ENCODE peak calls at places on chromosomes 12 and 14, in four cellular contexts. O is posterior vena cava, B is ELR, J is BE2C. W is an unnamed sample.

GRCh38 chr14:64387232-64387737 is 868 bp upstream of the MTHFD1 start:
- DNase-seq in O (no peak), J (no peak), B (peak), W (peak)

GRCh38 chr12:50234347-50234746 is 49.0 kb downstream of the LIMA1 start:
- DNase-seq in B (peak), O (no peak), J (no peak), W (no peak)

GRCh38 chr12:88393017-88393767 is 187.1 kb downstream of the KITLG start:
- DNase-seq in B (peak), O (no peak), J (peak), W (peak)

GRCh38 chr14:88879016-88879415 is 54.6 kb downstream of the TTC8 start:
- DNase-seq in B (peak), J (no peak), O (no peak), W (no peak)

GRCh38 chr12:109182041-109182839 is 65.9 kb downstream of the ACACB start:
- DNase-seq in O (peak), B (no peak), J (no peak), W (no peak)

GRCh38 chr14:65658202-65658601 is 245.7 kb downstream of the FUT8 start:
- DNase-seq in B (peak), J (no peak), O (no peak), W (no peak)

GRCh38 chr12:9340422-9341259 is 132.4 kb upstream of the PZP start:
- DNase-seq in B (peak), O (no peak), J (no peak), W (no peak)

GRCh38 chr12:12890815-12891645 is at the start of gene GPRC5A:
- DNase-seq in O (peak), B (peak), J (peak), W (peak)

GRCh38 chr12:121576851-121577391 is 3.9 kb downstream of the KDM2B start:
- DNase-seq in J (no peak), O (no peak), B (peak), W (no peak)

GRCh38 chr12:94039914-94040313 is 108.5 kb upstream of the PLXNC1 start:
- DNase-seq in J (no peak), O (no peak), B (no peak), W (no peak)

GRCh38 chr12:104406164-104406563 is 50.6 kb upstream of the CHST11 start:
- DNase-seq in B (no peak), J (no peak), O (no peak), W (no peak)

GRCh38 chr12:37666069-37666781 is 650.3 kb upstream of the ALG10B start:
- DNase-seq in B (no peak), O (peak), J (no peak), W (no peak)

W was measured in hepatocyte.